ENCODE peak calls at places on chromosomes 5 and 9, in seven cellular contexts. N is activated T-cell treated with anti-CD3 and anti-CD28 coated beads, Interleukin-2, amount 50 U/mL, for 24 hours; G is NCI-H2107; C is COR-L47; O is neuronal stem cell; J is progenitor cell of endocrine pancreas; V is iPS-NIHi11. F is an unnamed sample.

GRCh38 chr9:120397453-120397852 is 182.5 kb downstream of the CDK5RAP2 start:
- DNase-seq in O (no peak), J (no peak), V (no peak), N (no peak), G (no peak), C (no peak), F (no peak)

GRCh38 chr5:62190173-62190572 is 115.8 kb upstream of the KIF2A start:
- DNase-seq in G (no peak), V (no peak), J (no peak), C (no peak), O (no peak), N (no peak), F (no peak)

GRCh38 chr9:127828262-127829031 is 25.8 kb downstream of the FPGS start:
- DNase-seq in G (peak; percentile 21), N (no peak), O (peak; percentile 78), J (peak; percentile 63), V (peak; percentile 98), C (no peak), F (peak; percentile 86)

GRCh38 chr9:127189628-127190027 is 67.2 kb upstream of the ANGPTL2 start:
- DNase-seq in O (no peak), J (no peak), G (no peak), V (no peak), N (no peak), C (no peak), F (peak; percentile 40)

GRCh38 chr9:121308765-121309164 is 40.8 kb downstream of the GSN start:
- DNase-seq in O (no peak), N (no peak), J (no peak), C (no peak), G (no peak), V (no peak), F (no peak)

GRCh38 chr9:21974542-21975409 is 19.4 kb downstream of the CDKN2A start:
- DNase-seq in N (no peak), G (peak; percentile 78), O (peak; percentile 72), C (peak; percentile 97), V (peak; percentile 82), J (peak; percentile 30), F (no peak)

GRCh38 chr5:72857396-72857795 is 40.9 kb downstream of the TNPO1 start:
- DNase-seq in G (no peak), V (no peak), C (no peak), N (no peak), J (no peak), O (no peak), F (no peak)

GRCh38 chr5:1507961-1508678 is 15.6 kb downstream of the LPCAT1 start:
- DNase-seq in O (no peak), G (no peak), C (no peak), V (no peak), J (no peak), N (no peak), F (no peak)

GRCh38 chr5:154430466-154430865 is 15.3 kb upstream of the SAP30L start:
- DNase-seq in G (no peak), V (no peak), O (no peak), C (peak; percentile 34), J (no peak), N (no peak), F (no peak)

GRCh38 chr5:142883025-142883424 is 112.8 kb downstream of the ARHGAP26 start:
- DNase-seq in O (no peak), N (no peak), J (no peak), V (no peak), C (no peak), G (no peak), F (no peak)

GRCh38 chr5:94994465-94994996 is 290.4 kb downstream of the MCTP1 start:
- DNase-seq in V (no peak), N (no peak), G (no peak), O (no peak), C (no peak), J (no peak), F (no peak)

GRCh38 chr9:79809931-79810330 is 238.2 kb downstream of the TLE4 start:
- DNase-seq in V (no peak), C (no peak), N (no peak), O (no peak), G (no peak), J (no peak), F (no peak)

GRCh38 chr9:110029815-110030480 is 178.0 kb downstream of the C9orf152 start:
- DNase-seq in V (no peak), G (no peak), J (no peak), C (no peak), N (no peak), O (no peak), F (no peak)

GRCh38 chr5:98771389-98772109 is 1.9 kb upstream of the RGMB start:
- DNase-seq in J (peak; percentile 50), O (peak; percentile 86), C (peak; percentile 75), G (peak; percentile 35), V (no peak), N (no peak), F (peak; percentile 75)

GRCh38 chr9:80294318-80294717 is 722.6 kb downstream of the TLE4 start:
- DNase-seq in N (no peak), V (no peak), J (no peak), O (no peak), C (no peak), G (no peak), F (no peak)

GRCh38 chr9:13626601-13627000 is 347.1 kb upstream of the MPDZ start:
- DNase-seq in G (no peak), O (no peak), V (no peak), J (no peak), C (no peak), N (no peak), F (no peak)

GRCh38 chr9:34377402-34377741 is 674 bp upstream of the MYORG start:
- DNase-seq in N (no peak), C (peak; percentile 5), G (no peak), O (no peak), J (peak; percentile 34), V (no peak), F (peak; percentile 66)

GRCh38 chr5:111143910-111144309 is 51.8 kb downstream of the WDR36 start:
- DNase-seq in O (no peak), C (no peak), V (peak; percentile 23), G (no peak), J (no peak), N (no peak), F (peak; percentile 16)

GRCh38 chr5:171712616-171713015 is 73.0 kb upstream of the SMIM23 start:
- DNase-seq in C (no peak), J (no peak), V (no peak), G (no peak), O (no peak), N (no peak), F (no peak)